ENCODE peak calls at places on chromosome 17, in seven cellular contexts. K, Q, C, J, U, A and O are unnamed samples.

GRCh38 chr17:13541032-13541480 is 60.7 kb downstream of the HS3ST3A1 start:
- DNase-seq in K (no peak), Q (no peak), C (peak), J (no peak), U (no peak), A (no peak), O (no peak)

GRCh38 chr17:76268015-76268749 is 3.0 kb downstream of the UBALD2 start:
- DNase-seq in K (peak), Q (peak), C (peak), J (no peak), U (peak), A (peak), O (peak)

GRCh38 chr17:76428511-76428910 is 24.4 kb downstream of the UBE2O start:
- DNase-seq in K (no peak), Q (no peak), C (no peak), J (no peak), U (no peak), A (no peak), O (no peak)

GRCh38 chr17:20922128-20922670 is 120.6 kb downstream of the USP22 start:
- DNase-seq in K (no peak), Q (no peak), C (peak), J (no peak), U (no peak), A (no peak), O (peak)

GRCh38 chr17:82839617-82840292 is at the start of gene ZNF750:
- DNase-seq in K (no peak), Q (no peak), C (no peak), J (no peak), U (no peak), A (no peak), O (peak)

GRCh38 chr17:42520540-42520951 is 15.5 kb upstream of the NAGLU start:
- DNase-seq in K (no peak), Q (no peak), C (no peak), J (no peak), U (no peak), A (no peak), O (no peak)

GRCh38 chr17:81849457-81849856 is 10.9 kb downstream of the P4HB start:
- DNase-seq in K (no peak), Q (no peak), C (no peak), J (no peak), U (no peak), A (no peak), O (no peak)

GRCh38 chr17:147796-148740 is 10.7 kb downstream of the SCGB1C2 start:
- DNase-seq in K (peak), Q (peak), C (peak), J (no peak), U (peak), A (no peak), O (no peak)

GRCh38 chr17:48510761-48511604 is 19.8 kb downstream of the HOXB1 start:
- DNase-seq in K (no peak), Q (peak), C (no peak), J (no peak), U (no peak), A (no peak), O (no peak)

GRCh38 chr17:46771601-46772012 is 46.9 kb downstream of the WNT3 start:
- DNase-seq in K (no peak), Q (no peak), C (no peak), J (no peak), U (peak), A (no peak), O (no peak)

GRCh38 chr17:74937064-74938051 is 1.7 kb downstream of the OTOP3 start:
- DNase-seq in K (no peak), Q (peak), C (no peak), J (no peak), U (no peak), A (no peak), O (no peak)

GRCh38 chr17:4476512-4477070 is 22.1 kb upstream of the SPNS2 start:
- DNase-seq in K (no peak), Q (no peak), C (no peak), J (no peak), U (peak), A (no peak), O (no peak)

GRCh38 chr17:28371245-28372202 is at the start of gene SARM1:
- DNase-seq in K (peak), Q (peak), C (peak), J (peak), U (peak), A (peak), O (peak)

GRCh38 chr17:17553217-17554195 is 38.0 kb downstream of the PEMT start:
- DNase-seq in K (no peak), Q (no peak), C (no peak), J (no peak), U (peak), A (no peak), O (no peak)

GRCh38 chr17:47844814-47845453 is 3.9 kb upstream of the SCRN2 start:
- DNase-seq in K (no peak), Q (no peak), C (no peak), J (no peak), U (no peak), A (no peak), O (no peak)

GRCh38 chr17:65219124-65219523 is 82.0 kb downstream of the RGS9 start:
- DNase-seq in K (no peak), Q (no peak), C (no peak), J (no peak), U (no peak), A (no peak), O (no peak)

GRCh38 chr17:72121164-72122001 is 563 bp downstream of the SOX9 start:
- DNase-seq in K (no peak), Q (peak), C (peak), J (no peak), U (peak), A (no peak), O (peak)

GRCh38 chr17:76422406-76422805 is 30.5 kb downstream of the UBE2O start:
- DNase-seq in K (no peak), Q (no peak), C (no peak), J (no peak), U (no peak), A (no peak), O (no peak)

GRCh38 chr17:39018267-39019134 is 51.3 kb upstream of the FBXO47 start:
- DNase-seq in K (no peak), Q (peak), C (no peak), J (peak), U (peak), A (no peak), O (no peak)

GRCh38 chr17:55421179-55421934 is at the start of gene MMD:
- DNase-seq in K (peak), Q (peak), C (no peak), J (peak), U (peak), A (no peak), O (peak)

GRCh38 chr17:10725262-10725661 is 4.6 kb downstream of the TMEM220 start:
- DNase-seq in K (no peak), Q (peak), C (no peak), J (no peak), U (no peak), A (no peak), O (no peak)

GRCh38 chr17:74520790-74521480 is 10.3 kb downstream of the CD300LB start:
- DNase-seq in K (no peak), Q (peak), C (no peak), J (no peak), U (peak), A (peak), O (no peak)

GRCh38 chr17:63833741-63834373 is 6.4 kb upstream of the FTSJ3 start:
- DNase-seq in K (no peak), Q (no peak), C (no peak), J (no peak), U (peak), A (no peak), O (no peak)
- TF ChIP-seq POLR2A in K (no peak), Q (no peak), C (no peak), J (peak), U (no peak), A (no peak), O (no peak)

GRCh38 chr17:80313160-80313829 is 52.6 kb downstream of the RNF213 start:
- DNase-seq in K (no peak), Q (peak), C (no peak), J (no peak), U (no peak), A (no peak), O (no peak)

GRCh38 chr17:80311216-80311827 is 50.7 kb downstream of the RNF213 start:
- DNase-seq in K (no peak), Q (peak), C (no peak), J (no peak), U (no peak), A (no peak), O (no peak)

GRCh38 chr17:80315517-80316182 is 55.0 kb downstream of the RNF213 start:
- DNase-seq in K (no peak), Q (peak), C (no peak), J (no peak), U (no peak), A (no peak), O (no peak)

GRCh38 chr17:80316431-80316830 is 55.8 kb downstream of the RNF213 start:
- DNase-seq in K (no peak), Q (peak), C (no peak), J (no peak), U (no peak), A (no peak), O (no peak)

GRCh38 chr17:80312621-80313135 is 52.0 kb downstream of the RNF213 start:
- DNase-seq in K (no peak), Q (peak), C (no peak), J (no peak), U (no peak), A (no peak), O (no peak)
- TF ChIP-seq POLR2A in K (no peak), Q (no peak), C (no peak), J (no peak), U (no peak), A (no peak), O (no peak)

GRCh38 chr17:50478391-50479361 is at the start of gene RSAD1:
- DNase-seq in K (peak), Q (peak), C (peak), J (peak), U (peak), A (peak), O (peak)
- TF ChIP-seq POLR2A in K (no peak), Q (no peak), C (peak), J (peak), U (peak), A (peak), O (peak)

GRCh38 chr17:58630883-58631522 is 60.8 kb downstream of the TEX14 start:
- DNase-seq in K (peak), Q (no peak), C (no peak), J (no peak), U (no peak), A (peak), O (peak)
- TF ChIP-seq POLR2A in K (no peak), Q (no peak), C (peak), J (peak), U (no peak), A (no peak), O (no peak)

DNA sequence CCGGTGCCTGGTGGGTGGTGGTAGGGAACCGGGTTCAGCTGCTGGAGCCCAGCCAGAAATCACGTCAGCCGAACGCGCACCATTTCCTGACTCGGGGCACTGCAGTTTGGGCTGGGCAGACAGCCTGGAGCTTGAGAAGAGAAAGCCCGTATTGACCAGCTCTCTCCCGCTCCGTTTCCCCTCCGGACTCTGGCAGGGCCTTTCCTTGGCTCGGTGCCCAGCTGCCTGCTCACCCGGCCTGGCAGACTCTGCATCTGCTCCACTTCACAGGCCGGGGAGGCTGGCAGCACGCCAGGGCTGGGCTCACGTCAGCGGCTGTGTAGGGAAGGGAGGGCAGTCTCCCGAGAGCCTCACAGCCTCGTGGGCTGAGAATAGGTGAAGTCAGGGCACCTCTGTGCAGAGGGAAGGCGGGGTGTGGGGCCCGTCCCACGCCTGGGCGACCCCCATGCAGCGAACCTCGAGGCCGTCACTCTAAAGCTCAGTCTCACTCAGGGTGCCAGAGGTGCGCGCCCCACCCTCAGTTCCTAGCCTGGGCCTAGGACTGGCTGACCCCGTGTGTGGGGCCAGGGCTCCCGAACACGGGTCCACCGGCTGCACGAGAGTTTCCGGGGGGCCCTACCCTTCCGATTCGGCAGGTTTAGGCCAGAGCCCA is 59.1 kb downstream of the OR1D5 start:
- DNase-seq in K (peak), Q (peak), C (peak), J (peak), U (peak), A (peak), O (peak)
- TF ChIP-seq POLR2A in K (no peak), Q (no peak), C (no peak), J (no peak), U (peak), A (no peak), O (peak)

GRCh38 chr17:77455111-77455877 is 314.5 kb downstream of the SEC14L1 start:
- DNase-seq in K (peak), Q (no peak), C (no peak), J (no peak), U (peak), A (no peak), O (no peak)
- TF ChIP-seq POLR2A in K (no peak), Q (no peak), C (no peak), J (peak), U (no peak), A (no peak), O (no peak)